ENCODE peak calls at places on chromosomes 4 and X, in four cellular contexts. F is progenitor cell of endocrine pancreas, G is LoVo, Q is right atrium auricular region. H is an unnamed sample.

GRCh38 chrX:132119821-132120220 is 8.0 kb downstream of the FRMD7 start:
- DNase-seq in G (no peak), Q (no peak), F (no peak), H (no peak)

GRCh38 chr4:180160195-180160985 is 2082.8 kb upstream of the TENM3 start:
- DNase-seq in Q (no peak), G (no peak), F (no peak), H (no peak)

GRCh38 chr4:65670331-65671031 is at the start of gene EPHA5:
- DNase-seq in G (no peak), Q (peak; percentile 69), F (peak; percentile 42), H (no peak)

GRCh38 chr4:183074288-183074990 is 24.6 kb upstream of the WWC2 start:
- DNase-seq in G (no peak), F (no peak), Q (no peak), H (no peak)

GRCh38 chr4:77430847-77431246 is 174.8 kb upstream of the CXCL13 start:
- DNase-seq in Q (no peak), F (no peak), G (no peak), H (no peak)

GRCh38 chr4:110088670-110089069 is 109.7 kb downstream of the ELOVL6 start:
- DNase-seq in F (no peak), G (no peak), Q (no peak), H (peak; percentile 3)

GRCh38 chr4:18419780-18420179 is 398.2 kb upstream of the LCORL start:
- DNase-seq in F (no peak), G (no peak), Q (no peak), H (no peak)

GRCh38 chr4:158754385-158755180 is 14.2 kb upstream of the FNIP2 start:
- DNase-seq in Q (no peak), F (no peak), G (no peak), H (no peak)

GRCh38 chrX:21926527-21927278 is 13.8 kb upstream of the SMS start:
- DNase-seq in G (peak; percentile 65), Q (no peak), F (no peak), H (no peak)

GRCh38 chr4:122668241-122668640 is 47.4 kb upstream of the IL21 start:
- DNase-seq in F (no peak), G (no peak), Q (no peak), H (no peak)

GRCh38 chr4:139815646-139816601 is 150.3 kb downstream of the MGST2 start:
- DNase-seq in F (peak; percentile 15), G (no peak), Q (peak; percentile 73), H (no peak)

GRCh38 chr4:53240573-53240972 is 125.3 kb downstream of the SCFD2 start:
- DNase-seq in F (no peak), Q (no peak), G (no peak), H (no peak)

GRCh38 chrX:150051096-150051495 is 112.8 kb upstream of the EOLA2 start:
- DNase-seq in G (no peak), Q (no peak), F (no peak), H (no peak)

GRCh38 chr4:1763070-1763549 is 30.0 kb upstream of the FGFR3 start:
- DNase-seq in G (no peak), Q (no peak), F (no peak), H (no peak)

GRCh38 chr4:141020801-141021261 is 112.4 kb downstream of the RNF150 start:
- DNase-seq in G (no peak), F (no peak), Q (no peak), H (no peak)

GRCh38 chrX:71941145-71941544 is 30.5 kb downstream of the NHSL2 start:
- DNase-seq in F (no peak), G (no peak), Q (no peak), H (no peak)

GRCh38 chr4:20253799-20254409 is 2.2 kb downstream of the SLIT2 start:
- DNase-seq in G (no peak), F (no peak), Q (no peak), H (no peak)

H was measured in immature natural killer cell.